ENCODE peak calls at places on chromosomes 13 and 19, in eight cellular contexts. A is IMR-90, L is body of pancreas, D is cardiac fibroblast, U is choroid plexus epithelial cell, M is neural progenitor cell, Y is prostate gland, J is foreskin fibroblast. R is an unnamed sample.

GRCh38 chr13:23386533-23386932 is 47.0 kb downstream of the SACS start:
- DNase-seq in A (no peak), L (no peak), D (no peak), U (no peak), M (no peak), Y (no peak), J (no peak), R (no peak)

GRCh38 chr13:44241638-44242037 is 132.0 kb upstream of the SERP2 start:
- DNase-seq in A (no peak), L (no peak), D (no peak), U (no peak), M (no peak), Y (no peak), J (no peak), R (no peak)

GRCh38 chr13:26679945-26680516 is 80.6 kb downstream of the GPR12 start:
- DNase-seq in A (peak), L (no peak), D (no peak), U (peak), M (peak), Y (no peak), J (peak), R (no peak)

GRCh38 chr13:46389985-46390384 is 2.9 kb upstream of the RUBCNL start:
- DNase-seq in A (no peak), L (peak), D (no peak), U (no peak), M (peak), Y (peak), J (no peak), R (no peak)

GRCh38 chr13:81017525-81018152 is 676.7 kb upstream of the SPRY2 start:
- DNase-seq in A (peak), L (no peak), D (peak), U (peak), M (peak), Y (no peak), J (peak), R (peak)

GRCh38 chr13:72174549-72174948 is 307.5 kb upstream of the DACH1 start:
- DNase-seq in A (no peak), L (no peak), D (no peak), U (peak), M (no peak), Y (no peak), J (no peak), R (no peak)

GRCh38 chr19:7959209-7959608 is 15.7 kb upstream of the TIMM44 start:
- DNase-seq in A (no peak), L (no peak), D (no peak), U (no peak), M (no peak), Y (no peak), J (no peak), R (no peak)

GRCh38 chr19:37942516-37942902 is 35.5 kb downstream of the SIPA1L3 start:
- DNase-seq in A (no peak), L (no peak), D (no peak), U (no peak), M (no peak), Y (no peak), J (no peak), R (no peak)

GRCh38 chr13:38577048-38577447 is 109.8 kb upstream of the FREM2 start:
- DNase-seq in A (no peak), L (no peak), D (no peak), U (peak), M (peak), Y (no peak), J (no peak), R (peak)

GRCh38 chr19:5434970-5435641 is 20.1 kb upstream of the ZNRF4 start:
- DNase-seq in A (peak), L (no peak), D (peak), U (peak), M (no peak), Y (no peak), J (peak), R (peak)

GRCh38 chr19:15324791-15325519 is 7.4 kb downstream of the BRD4 start:
- DNase-seq in A (no peak), L (peak), D (no peak), U (no peak), M (peak), Y (no peak), J (no peak), R (no peak)

GRCh38 chr19:54160182-54160811 is 776 bp upstream of the LENG1 start:
- DNase-seq in A (peak), L (no peak), D (peak), U (peak), M (peak), Y (no peak), J (no peak), R (peak)

GRCh38 chr13:47279956-47280355 is 383.1 kb upstream of the HTR2A start:
- DNase-seq in A (no peak), L (no peak), D (no peak), U (no peak), M (no peak), Y (no peak), J (no peak), R (no peak)

GRCh38 chr13:75399168-75399878 is 82.6 kb downstream of the TBC1D4 start:
- DNase-seq in A (no peak), L (no peak), D (no peak), U (peak), M (no peak), Y (no peak), J (no peak), R (no peak)

GRCh38 chr13:29737061-29737460 is 113.4 kb downstream of the UBL3 start:
- DNase-seq in A (no peak), L (no peak), D (no peak), U (no peak), M (no peak), Y (no peak), J (no peak), R (no peak)

GRCh38 chr13:83515267-83515666 is 367.0 kb downstream of the SLITRK1 start:
- DNase-seq in A (peak), L (no peak), D (peak), U (peak), M (no peak), Y (no peak), J (peak), R (peak)

GRCh38 chr19:38556521-38557174 is 61.1 kb downstream of the MAP4K1 start:
- DNase-seq in A (no peak), L (no peak), D (no peak), U (peak), M (no peak), Y (no peak), J (no peak), R (no peak)

GRCh38 chr19:18108897-18109296 is 11.3 kb downstream of the MAST3 start:
- DNase-seq in A (no peak), L (no peak), D (no peak), U (no peak), M (no peak), Y (no peak), J (no peak), R (no peak)

GRCh38 chr13:32538234-32538620 is 368 bp downstream of the N4BP2L2 start:
- DNase-seq in A (peak), L (peak), D (peak), U (peak), M (peak), Y (no peak), J (peak), R (no peak)

GRCh38 chr13:22018297-22019210 is 347.7 kb downstream of the FGF9 start:
- DNase-seq in A (no peak), L (no peak), D (no peak), U (no peak), M (no peak), Y (no peak), J (no peak), R (no peak)

GRCh38 chr19:15300533-15301194 is 31.7 kb downstream of the BRD4 start:
- DNase-seq in A (peak), L (no peak), D (peak), U (peak), M (no peak), Y (no peak), J (peak), R (peak)

GRCh38 chr19:46487178-46487801 is 8.4 kb downstream of the PNMA8B start:
- DNase-seq in A (no peak), L (no peak), D (peak), U (no peak), M (no peak), Y (no peak), J (no peak), R (peak)

GRCh38 chr13:27353166-27353583 is 71.2 kb upstream of the GTF3A start:
- DNase-seq in A (peak), L (no peak), D (peak), U (peak), M (no peak), Y (no peak), J (no peak), R (peak)

GRCh38 chr19:17658666-17659065 is 29.5 kb downstream of the UNC13A start:
- DNase-seq in A (no peak), L (no peak), D (peak), U (peak), M (no peak), Y (no peak), J (no peak), R (peak)

GRCh38 chr13:31970237-31970930 is 61.2 kb upstream of the FRY start:
- DNase-seq in A (peak), L (no peak), D (peak), U (peak), M (no peak), Y (no peak), J (peak), R (peak)

GRCh38 chr13:36456577-36456976 is 24.3 kb downstream of the CCNA1 start:
- DNase-seq in A (no peak), L (no peak), D (no peak), U (no peak), M (peak), Y (peak), J (no peak), R (no peak)

GRCh38 chr13:36454121-36454520 is 21.8 kb downstream of the CCNA1 start:
- DNase-seq in A (no peak), L (no peak), D (no peak), U (no peak), M (no peak), Y (no peak), J (no peak), R (no peak)

GRCh38 chr13:36454962-36455361 is 22.7 kb downstream of the CCNA1 start:
- DNase-seq in A (no peak), L (no peak), D (no peak), U (peak), M (no peak), Y (no peak), J (no peak), R (no peak)

GRCh38 chr13:36450534-36450933 is 18.2 kb downstream of the CCNA1 start:
- DNase-seq in A (no peak), L (no peak), D (no peak), U (no peak), M (no peak), Y (no peak), J (no peak), R (no peak)

DNA sequence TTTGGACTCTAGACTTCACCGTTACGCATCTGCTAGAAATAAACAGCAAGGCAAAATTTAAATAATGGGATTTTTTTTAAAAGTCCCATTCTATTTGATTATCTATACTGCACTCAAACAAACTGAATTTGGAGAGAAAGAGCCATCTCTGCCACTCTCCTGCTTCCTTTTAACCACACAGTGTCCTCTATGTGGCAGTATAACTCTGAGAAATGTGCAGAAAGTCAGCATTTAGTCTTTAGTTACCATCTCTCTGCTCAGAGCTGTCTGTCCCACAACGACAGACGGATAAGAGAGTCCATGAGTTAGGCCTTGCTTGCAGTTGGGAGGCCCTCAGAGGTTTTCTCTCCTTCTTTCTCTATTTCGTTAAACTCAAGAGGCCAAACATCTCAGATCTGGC is 21.2 kb downstream of the CCNA1 start:
- DNase-seq in A (peak), L (no peak), D (peak), U (peak), M (peak), Y (no peak), J (no peak), R (peak)
- TF ChIP-seq CTCF in A (peak), L (no peak), D (peak), U (peak), M (peak), Y (no peak), J (peak), R (peak)

DNA sequence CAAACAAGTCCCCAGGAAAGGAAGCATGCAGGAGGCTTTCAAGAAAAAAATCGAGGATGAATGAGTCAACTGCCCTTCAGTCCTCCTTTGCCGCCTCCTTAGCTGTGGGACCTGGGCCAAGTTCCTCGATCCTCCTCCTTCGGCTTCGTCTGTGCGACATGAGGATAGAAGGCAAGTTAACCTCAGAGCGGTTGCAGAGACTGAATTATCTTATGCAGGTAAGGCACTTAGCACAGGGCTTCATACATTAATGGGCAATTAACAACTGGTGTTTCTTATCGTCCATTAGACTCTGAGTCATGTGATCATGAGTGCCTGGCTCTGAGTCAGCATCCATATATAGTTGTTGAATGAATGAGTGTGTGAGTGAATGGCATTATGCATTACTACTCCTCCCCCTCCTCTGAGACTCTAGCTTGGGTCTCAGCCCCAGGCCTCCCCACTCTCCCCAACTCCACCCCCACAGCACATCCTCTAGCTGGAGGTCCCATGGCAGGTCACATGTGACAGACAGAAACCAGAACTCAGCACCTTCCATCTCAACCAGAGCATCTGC is 1.6 kb upstream of the TTC9B start:
- DNase-seq in A (peak), L (no peak), D (peak), U (peak), M (no peak), Y (no peak), J (peak), R (peak)
- H3K4me3 ChIP-seq in A (peak), L (no peak), D (peak), U (no peak), M (no peak), Y (no peak), J (no peak), R (peak)

GRCh38 chr19:33220115-33220514 is 5.5 kb downstream of the SLC7A10 start:
- DNase-seq in A (no peak), L (no peak), D (no peak), U (no peak), M (no peak), Y (no peak), J (no peak), R (no peak)
- TF ChIP-seq CTCF in A (no peak), L (no peak), D (no peak), U (no peak), M (no peak), Y (no peak), J (no peak), R (no peak)

GRCh38 chr13:109684084-109684835 is 102.1 kb downstream of the IRS2 start:
- DNase-seq in A (no peak), L (peak), D (no peak), U (no peak), M (no peak), Y (no peak), J (no peak), R (no peak)

GRCh38 chr13:109680930-109681329 is 105.5 kb downstream of the IRS2 start:
- DNase-seq in A (no peak), L (no peak), D (no peak), U (no peak), M (no peak), Y (no peak), J (no peak), R (no peak)

GRCh38 chr13:109682534-109683244 is 103.7 kb downstream of the IRS2 start:
- DNase-seq in A (no peak), L (no peak), D (no peak), U (no peak), M (no peak), Y (no peak), J (no peak), R (no peak)

GRCh38 chr13:109687559-109688448 is 98.6 kb downstream of the IRS2 start:
- DNase-seq in A (no peak), L (no peak), D (no peak), U (no peak), M (peak), Y (no peak), J (no peak), R (no peak)

GRCh38 chr13:109684836-109685602 is 101.4 kb downstream of the IRS2 start:
- DNase-seq in A (no peak), L (peak), D (peak), U (peak), M (no peak), Y (peak), J (no peak), R (no peak)
- H3K4me3 ChIP-seq in A (no peak), L (no peak), D (no peak), U (no peak), M (no peak), Y (no peak), J (no peak), R (no peak)

GRCh38 chr19:23065306-23065705 is 51.5 kb upstream of the ZNF730 start:
- DNase-seq in A (no peak), L (no peak), D (no peak), U (no peak), M (no peak), Y (no peak), J (no peak), R (no peak)

GRCh38 chr19:23071087-23071511 is 45.7 kb upstream of the ZNF730 start:
- DNase-seq in A (peak), L (no peak), D (peak), U (peak), M (no peak), Y (peak), J (peak), R (peak)

GRCh38 chr19:23075031-23075733 is 41.6 kb upstream of the ZNF730 start:
- DNase-seq in A (peak), L (peak), D (peak), U (peak), M (peak), Y (peak), J (peak), R (peak)

GRCh38 chr19:23070353-23070781 is 46.5 kb upstream of the ZNF730 start:
- DNase-seq in A (peak), L (peak), D (peak), U (peak), M (no peak), Y (no peak), J (peak), R (peak)
- TF ChIP-seq CTCF in A (peak), L (peak), D (peak), U (peak), M (no peak), Y (no peak), J (peak), R (peak)

GRCh38 chr19:10803252-10803651 is 32.8 kb downstream of the TMED1 start:
- DNase-seq in A (no peak), L (no peak), D (no peak), U (no peak), M (no peak), Y (no peak), J (no peak), R (no peak)
- H3K4me3 ChIP-seq in A (no peak), L (no peak), D (no peak), U (no peak), M (no peak), Y (no peak), J (no peak), R (no peak)

GRCh38 chr13:77810430-77810829 is 108.2 kb downstream of the EDNRB start:
- DNase-seq in A (peak), L (no peak), D (peak), U (peak), M (no peak), Y (no peak), J (no peak), R (peak)

GRCh38 chr13:77815330-77815729 is 103.3 kb downstream of the EDNRB start:
- DNase-seq in A (no peak), L (no peak), D (peak), U (no peak), M (no peak), Y (no peak), J (no peak), R (no peak)

GRCh38 chr13:77810891-77811290 is 107.7 kb downstream of the EDNRB start:
- DNase-seq in A (no peak), L (no peak), D (no peak), U (no peak), M (no peak), Y (no peak), J (no peak), R (no peak)

DNA sequence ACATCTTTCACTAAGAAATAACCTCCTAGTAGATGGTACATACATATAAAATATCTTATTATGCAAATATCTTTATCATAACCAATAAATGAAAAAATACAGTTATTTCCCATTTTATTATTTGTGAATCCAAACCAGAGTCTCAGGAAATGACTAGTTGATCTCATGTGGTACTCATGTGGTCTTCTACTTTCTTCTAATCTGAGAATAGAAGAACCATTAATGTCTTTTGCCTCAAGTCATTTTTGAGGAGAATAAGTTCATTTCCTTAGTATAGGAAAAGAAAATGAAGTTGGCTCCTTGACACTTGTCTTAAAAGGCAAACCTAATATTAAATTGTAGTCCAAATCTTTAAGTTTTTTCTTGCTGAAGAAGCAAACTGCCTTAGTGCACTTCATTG is 106.7 kb downstream of the EDNRB start:
- DNase-seq in A (no peak), L (no peak), D (no peak), U (no peak), M (no peak), Y (no peak), J (no peak), R (no peak)
- TF ChIP-seq CTCF in A (no peak), L (no peak), D (no peak), U (no peak), M (no peak), Y (no peak), J (no peak), R (no peak)

GRCh38 chr19:49155005-49155826 is at the start of gene HRC:
- DNase-seq in A (no peak), L (peak), D (no peak), U (no peak), M (no peak), Y (no peak), J (no peak), R (no peak)
- H3K4me3 ChIP-seq in A (no peak), L (no peak), D (no peak), U (no peak), M (no peak), Y (no peak), J (no peak), R (no peak)

GRCh38 chr19:2663920-2664571 is 38.4 kb downstream of the GNG7 start:
- DNase-seq in A (no peak), L (peak), D (no peak), U (no peak), M (no peak), Y (no peak), J (no peak), R (no peak)
- TF ChIP-seq CTCF in A (peak), L (no peak), D (no peak), U (peak), M (no peak), Y (no peak), J (peak), R (no peak)

GRCh38 chr19:883661-884211 is 9.3 kb downstream of the MED16 start:
- DNase-seq in A (no peak), L (no peak), D (no peak), U (no peak), M (no peak), Y (no peak), J (no peak), R (no peak)

GRCh38 chr19:882871-883497 is 10.0 kb downstream of the MED16 start:
- DNase-seq in A (no peak), L (no peak), D (no peak), U (no peak), M (no peak), Y (no peak), J (no peak), R (no peak)

GRCh38 chr19:884420-885211 is 8.4 kb downstream of the MED16 start:
- DNase-seq in A (no peak), L (no peak), D (no peak), U (no peak), M (no peak), Y (no peak), J (no peak), R (no peak)

GRCh38 chr19:879711-880438 is 13.1 kb downstream of the MED16 start:
- DNase-seq in A (no peak), L (no peak), D (no peak), U (no peak), M (no peak), Y (no peak), J (no peak), R (no peak)

GRCh38 chr19:881385-882071 is 11.5 kb downstream of the MED16 start:
- DNase-seq in A (no peak), L (no peak), D (no peak), U (no peak), M (no peak), Y (no peak), J (no peak), R (no peak)
- H3K4me3 ChIP-seq in A (no peak), L (no peak), D (no peak), U (no peak), M (no peak), Y (no peak), J (no peak), R (no peak)